ENCODE peak calls at places on chromosomes 11 and 22, in eight cellular contexts. V is SK-N-SH, S is PC-3, O is neural progenitor cell, Q is GM23338, N is GM23248, U is HCT116, D is hepatocyte. E is an unnamed sample.

GRCh38 chr11:112655386-112655785 is 305.8 kb upstream of the NCAM1 start:
- DNase-seq in V (no peak), S (no peak), O (no peak), Q (no peak), N (peak), U (no peak), D (peak), E (no peak)

GRCh38 chr11:107696140-107696539 is 15.7 kb downstream of the SLN start:
- DNase-seq in V (no peak), S (peak), O (no peak), Q (no peak), N (peak), U (peak), D (peak), E (no peak)

GRCh38 chr11:107446822-107447431 is 10.7 kb downstream of the CWF19L2 start:
- DNase-seq in V (no peak), S (no peak), O (peak), Q (no peak), N (no peak), U (no peak), D (no peak), E (no peak)

GRCh38 chr11:34916810-34917780 is 677 bp downstream of the PDHX start:
- DNase-seq in V (no peak), S (peak), O (no peak), Q (peak), N (peak), U (peak), D (no peak), E (peak)

GRCh38 chr22:22820626-22821025 is 67.0 kb upstream of the IGLL5 start:
- DNase-seq in V (no peak), S (no peak), O (no peak), Q (no peak), N (no peak), U (no peak), D (no peak), E (peak)

GRCh38 chr11:105168457-105168856 is 28.9 kb upstream of the CARD18 start:
- DNase-seq in V (no peak), S (peak), O (no peak), Q (no peak), N (peak), U (no peak), D (no peak), E (no peak)

GRCh38 chr11:103281301-103281700 is 172.1 kb downstream of the DYNC2H1 start:
- DNase-seq in V (no peak), S (peak), O (no peak), Q (no peak), N (peak), U (no peak), D (no peak), E (no peak)

GRCh38 chr11:44574620-44575287 is 9.3 kb downstream of the CD82 start:
- DNase-seq in V (peak), S (peak), O (no peak), Q (no peak), N (peak), U (no peak), D (no peak), E (peak)

GRCh38 chr22:42439821-42440674 is 7.8 kb upstream of the NFAM1 start:
- DNase-seq in V (no peak), S (peak), O (no peak), Q (no peak), N (peak), U (no peak), D (no peak), E (peak)

GRCh38 chr11:26599421-26599820 is 27.4 kb upstream of the MUC15 start:
- DNase-seq in V (no peak), S (no peak), O (no peak), Q (no peak), N (peak), U (no peak), D (no peak), E (no peak)

GRCh38 chr11:76234704-76235232 is 28.5 kb upstream of the WNT11 start:
- DNase-seq in V (no peak), S (no peak), O (no peak), Q (no peak), N (peak), U (no peak), D (no peak), E (peak)

GRCh38 chr22:19174106-19175025 is 4.2 kb downstream of the SLC25A1 start:
- DNase-seq in V (no peak), S (peak), O (peak), Q (peak), N (peak), U (no peak), D (peak), E (peak)

GRCh38 chr11:16790484-16791240 is 52.2 kb downstream of the C11orf58 start:
- DNase-seq in V (no peak), S (no peak), O (no peak), Q (no peak), N (no peak), U (no peak), D (no peak), E (no peak)

GRCh38 chr11:57649826-57650738 is at the start of gene YPEL4:
- DNase-seq in V (peak), S (peak), O (peak), Q (peak), N (peak), U (no peak), D (peak), E (peak)

GRCh38 chr22:48720662-48721393 is 1106.8 kb downstream of the BRD1 start:
- DNase-seq in V (no peak), S (no peak), O (no peak), Q (no peak), N (no peak), U (no peak), D (no peak), E (no peak)

GRCh38 chr11:13837286-13837685 is 125.2 kb upstream of the SPON1 start:
- DNase-seq in V (no peak), S (peak), O (no peak), Q (no peak), N (peak), U (peak), D (no peak), E (no peak)

DNA sequence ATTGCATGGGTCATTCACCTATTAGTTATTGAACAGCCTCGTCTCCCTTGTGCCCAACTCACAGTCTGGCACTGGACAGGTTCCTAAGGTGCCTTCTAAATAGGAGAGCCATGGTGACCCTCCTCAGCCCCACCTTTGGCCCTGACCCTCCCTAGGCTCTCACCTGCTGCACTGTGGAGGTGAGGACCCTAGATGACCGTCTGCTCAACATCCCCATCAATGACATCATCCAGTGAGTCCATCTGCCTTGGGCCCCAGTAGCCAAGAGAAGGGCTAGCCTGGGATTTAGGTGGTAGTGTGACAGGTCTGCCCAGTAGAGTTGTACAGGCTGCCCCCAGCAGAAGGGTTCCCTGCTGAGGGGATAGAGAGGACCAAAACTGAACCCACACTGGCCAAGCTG is 13.6 kb downstream of the UCP2 start:
- DNase-seq in V (no peak), S (no peak), O (no peak), Q (no peak), N (no peak), U (no peak), D (no peak), E (no peak)
- TF ChIP-seq EZH2phosphoT487 in V (no peak), S (no peak), O (no peak), Q (no peak), N (no peak), U (no peak), D (no peak), E (no peak)

GRCh38 chr22:27307545-27308279 is 493.8 kb downstream of the MN1 start:
- DNase-seq in V (no peak), S (no peak), O (no peak), Q (no peak), N (no peak), U (no peak), D (no peak), E (peak)
- TF ChIP-seq EZH2phosphoT487 in V (no peak), S (no peak), O (no peak), Q (no peak), N (no peak), U (no peak), D (no peak), E (no peak)

GRCh38 chr11:60005360-60005759 is 11.6 kb upstream of the OOSP4B start:
- DNase-seq in V (no peak), S (peak), O (no peak), Q (no peak), N (peak), U (no peak), D (no peak), E (no peak)
- TF ChIP-seq EZH2phosphoT487 in V (no peak), S (no peak), O (no peak), Q (no peak), N (no peak), U (no peak), D (no peak), E (no peak)

GRCh38 chr11:11349870-11350325 is 3.2 kb downstream of the CSNK2A3 start:
- DNase-seq in V (no peak), S (peak), O (no peak), Q (no peak), N (peak), U (no peak), D (peak), E (no peak)

GRCh38 chr11:11348303-11348702 is 4.7 kb downstream of the CSNK2A3 start:
- DNase-seq in V (no peak), S (no peak), O (no peak), Q (no peak), N (no peak), U (no peak), D (no peak), E (no peak)

GRCh38 chr11:11349051-11349450 is 4.0 kb downstream of the CSNK2A3 start:
- DNase-seq in V (no peak), S (no peak), O (no peak), Q (no peak), N (no peak), U (no peak), D (no peak), E (no peak)

GRCh38 chr11:11346249-11346648 is 6.8 kb downstream of the CSNK2A3 start:
- DNase-seq in V (no peak), S (no peak), O (no peak), Q (no peak), N (no peak), U (no peak), D (no peak), E (no peak)

DNA sequence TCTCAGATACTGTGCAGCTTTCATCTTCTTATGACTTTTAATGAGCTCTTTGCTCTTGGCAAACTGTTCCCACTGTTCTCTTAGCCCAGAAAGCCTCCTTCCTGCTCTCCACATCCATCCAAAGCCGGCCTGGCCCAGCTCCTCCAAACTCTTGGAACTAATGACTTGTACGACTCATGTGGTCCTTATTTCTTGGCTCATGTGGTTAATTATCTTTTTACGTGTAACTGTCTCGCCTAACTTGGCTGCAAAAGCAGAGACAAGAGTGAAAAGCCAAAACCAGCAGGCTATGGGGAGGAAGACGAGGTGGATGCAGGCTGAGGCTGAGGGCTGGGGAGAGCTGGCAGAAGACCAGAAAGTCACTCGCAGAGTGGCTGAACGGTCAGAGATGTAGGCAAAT is 5.5 kb downstream of the CSNK2A3 start:
- DNase-seq in V (no peak), S (no peak), O (no peak), Q (no peak), N (no peak), U (no peak), D (no peak), E (no peak)
- TF ChIP-seq EZH2phosphoT487 in V (no peak), S (no peak), O (no peak), Q (no peak), N (no peak), U (no peak), D (no peak), E (no peak)

GRCh38 chr11:59173080-59173963 is 1.4 kb downstream of the DTX4 start:
- DNase-seq in V (peak), S (no peak), O (peak), Q (peak), N (peak), U (no peak), D (peak), E (no peak)
- TF ChIP-seq EZH2phosphoT487 in V (no peak), S (no peak), O (no peak), Q (no peak), N (no peak), U (no peak), D (no peak), E (no peak)

GRCh38 chr22:47376322-47376700 is 613.9 kb downstream of the TBC1D22A start:
- DNase-seq in V (no peak), S (no peak), O (no peak), Q (no peak), N (no peak), U (no peak), D (no peak), E (no peak)

GRCh38 chr22:47374273-47374771 is 611.9 kb downstream of the TBC1D22A start:
- DNase-seq in V (no peak), S (no peak), O (no peak), Q (no peak), N (no peak), U (no peak), D (no peak), E (no peak)

GRCh38 chr22:47375621-47376321 is 613.3 kb downstream of the TBC1D22A start:
- DNase-seq in V (no peak), S (no peak), O (no peak), Q (no peak), N (no peak), U (no peak), D (no peak), E (no peak)

GRCh38 chr22:47373648-47374272 is 611.3 kb downstream of the TBC1D22A start:
- DNase-seq in V (no peak), S (no peak), O (no peak), Q (no peak), N (no peak), U (no peak), D (no peak), E (no peak)

DNA sequence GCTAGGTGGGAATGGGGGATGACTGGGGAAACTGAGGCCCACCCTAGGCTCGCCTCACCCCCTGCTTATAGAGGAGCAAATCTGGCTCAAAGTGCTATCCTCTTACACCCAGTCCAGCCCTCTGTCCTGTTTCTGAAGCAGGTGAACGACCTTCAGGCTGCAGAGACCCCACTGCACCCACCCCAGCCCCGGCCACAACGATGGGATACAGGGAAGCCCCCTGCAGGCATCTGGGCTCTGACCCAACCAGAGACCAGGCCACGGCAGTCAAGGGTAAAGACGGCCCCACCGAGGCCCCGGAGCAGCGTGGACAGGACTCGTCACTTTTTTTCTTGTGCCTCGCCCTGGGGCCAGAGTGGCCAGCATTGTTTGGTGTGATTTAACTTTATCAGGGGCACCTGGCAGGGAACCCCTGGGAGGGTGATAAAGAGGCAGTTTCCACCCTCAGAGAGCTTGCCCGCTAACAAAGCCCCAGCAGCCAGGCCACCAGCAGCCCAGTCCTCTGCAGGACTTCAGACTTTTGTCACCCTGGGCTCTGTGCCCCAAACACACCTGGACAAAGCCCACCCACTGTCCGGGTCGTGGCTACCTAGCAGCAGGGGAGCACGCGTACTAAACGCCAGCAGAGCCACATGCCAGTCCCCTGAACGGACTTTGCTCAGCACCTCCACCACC is 612.6 kb downstream of the TBC1D22A start:
- DNase-seq in V (no peak), S (no peak), O (no peak), Q (no peak), N (no peak), U (no peak), D (no peak), E (no peak)
- TF ChIP-seq EZH2phosphoT487 in V (no peak), S (no peak), O (no peak), Q (no peak), N (no peak), U (no peak), D (no peak), E (no peak)

GRCh38 chr11:36012410-36012809 is 68.5 kb downstream of the LDLRAD3 start:
- DNase-seq in V (no peak), S (peak), O (no peak), Q (no peak), N (peak), U (no peak), D (no peak), E (no peak)
- TF ChIP-seq EZH2phosphoT487 in V (no peak), S (no peak), O (no peak), Q (no peak), N (no peak), U (no peak), D (no peak), E (no peak)

GRCh38 chr11:126084608-126084912 is 21.9 kb upstream of the CDON start:
- DNase-seq in V (no peak), S (no peak), O (no peak), Q (no peak), N (no peak), U (no peak), D (no peak), E (no peak)
- TF ChIP-seq EZH2phosphoT487 in V (no peak), S (no peak), O (no peak), Q (no peak), N (no peak), U (no peak), D (no peak), E (no peak)

DNA sequence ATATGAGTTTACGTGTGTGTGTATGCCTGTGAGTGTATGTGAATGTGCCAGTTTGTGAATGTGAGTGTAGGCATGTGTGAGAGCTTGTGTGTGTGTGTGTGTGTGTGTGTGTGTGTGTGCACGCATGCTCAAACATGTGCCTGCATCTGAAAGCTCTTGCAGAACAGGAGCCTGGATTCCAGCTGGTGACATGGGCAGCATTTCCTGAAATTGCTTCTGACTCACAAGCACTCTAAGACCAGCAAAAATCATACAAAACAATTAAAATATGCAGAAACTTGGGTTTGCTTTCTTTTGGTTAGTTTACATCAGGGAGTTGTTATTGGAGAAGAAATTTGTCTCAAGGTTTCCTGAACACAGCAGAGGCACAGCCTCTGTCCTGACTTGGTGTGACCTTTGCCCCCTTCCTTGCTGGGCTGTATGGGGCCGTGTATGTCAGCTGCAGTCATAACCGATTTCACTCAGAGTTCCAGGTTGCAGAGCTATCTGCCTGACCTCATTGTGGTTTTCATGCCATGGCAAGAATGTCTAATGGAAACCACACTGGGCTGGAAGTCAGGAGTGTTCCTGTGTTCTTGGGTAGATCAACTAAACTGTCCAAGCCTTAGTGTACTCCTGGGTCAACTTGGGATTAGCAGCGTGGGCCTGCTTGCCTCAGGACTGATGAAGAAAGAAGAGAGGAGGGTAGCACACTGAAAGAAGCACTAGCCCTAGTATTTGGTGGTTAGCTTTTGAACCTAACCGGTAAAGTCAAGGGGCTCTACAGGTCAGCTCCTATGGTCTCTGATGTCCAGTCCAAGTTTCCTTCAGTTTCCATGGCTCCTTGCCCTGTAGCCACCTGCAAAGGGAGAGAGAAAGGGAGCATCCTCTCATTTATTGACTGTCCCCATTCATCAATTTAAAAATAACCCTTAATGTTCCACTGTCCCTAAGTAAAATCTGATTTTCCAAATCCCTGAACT is 143.7 kb downstream of the SNX19 start:
- DNase-seq in V (no peak), S (peak), O (no peak), Q (no peak), N (peak), U (no peak), D (peak), E (no peak)
- TF ChIP-seq EZH2phosphoT487 in V (no peak), S (no peak), O (no peak), Q (no peak), N (peak), U (no peak), D (no peak), E (no peak)

GRCh38 chr11:12552677-12553076 is 121.5 kb upstream of the TEAD1 start:
- DNase-seq in V (no peak), S (no peak), O (no peak), Q (no peak), N (peak), U (no peak), D (peak), E (no peak)
- TF ChIP-seq EZH2phosphoT487 in V (no peak), S (no peak), O (no peak), Q (no peak), N (no peak), U (no peak), D (no peak), E (no peak)

E was measured in OCI-LY7.